ENCODE peak calls at places on chromosomes 11 and 22, in five cellular contexts. One of them, this sample, is unnamed.

GRCh38 chr11:15742626-15743243 is 613.6 kb downstream of the SOX6 start:
- DNase-seq in uterus: no peak
- DNase-seq in Panc1: no peak
- DNase-seq in thoracic aorta: no peak
- DNase-seq in RWPE1: peak
- DNase-seq in this sample: no peak

GRCh38 chr11:58334708-58335107 is 24.2 kb downstream of the OR5B17 start:
- DNase-seq in uterus: no peak
- DNase-seq in Panc1: no peak
- DNase-seq in thoracic aorta: no peak
- DNase-seq in RWPE1: peak
- DNase-seq in this sample: no peak

GRCh38 chr11:117535201-117535869 is 207.7 kb downstream of the CEP164 start:
- DNase-seq in uterus: peak
- DNase-seq in Panc1: no peak
- DNase-seq in thoracic aorta: no peak
- DNase-seq in RWPE1: no peak
- DNase-seq in this sample: no peak

GRCh38 chr11:46273511-46274205 is 3.8 kb upstream of the CREB3L1 start:
- DNase-seq in uterus: no peak
- DNase-seq in Panc1: no peak
- DNase-seq in thoracic aorta: no peak
- DNase-seq in RWPE1: no peak
- DNase-seq in this sample: no peak

GRCh38 chr11:36056160-36056751 is 112.4 kb downstream of the LDLRAD3 start:
- DNase-seq in uterus: no peak
- DNase-seq in Panc1: no peak
- DNase-seq in thoracic aorta: no peak
- DNase-seq in RWPE1: no peak
- DNase-seq in this sample: peak

GRCh38 chr11:11973361-11973800 is 35.0 kb downstream of the DKK3 start:
- DNase-seq in uterus: peak
- DNase-seq in Panc1: no peak
- DNase-seq in thoracic aorta: peak
- DNase-seq in RWPE1: no peak
- DNase-seq in this sample: no peak

GRCh38 chr22:41285441-41285819 is 557 bp downstream of the RANGAP1 start:
- DNase-seq in uterus: peak
- DNase-seq in Panc1: no peak
- DNase-seq in thoracic aorta: peak
- DNase-seq in RWPE1: peak
- DNase-seq in this sample: no peak

GRCh38 chr11:19635332-19635731 is 77.3 kb upstream of the NAV2 start:
- DNase-seq in uterus: no peak
- DNase-seq in Panc1: no peak
- DNase-seq in thoracic aorta: no peak
- DNase-seq in RWPE1: no peak
- DNase-seq in this sample: no peak

GRCh38 chr11:112797653-112798293 is 163.4 kb upstream of the NCAM1 start:
- DNase-seq in uterus: no peak
- DNase-seq in Panc1: peak
- DNase-seq in thoracic aorta: no peak
- DNase-seq in RWPE1: no peak
- DNase-seq in this sample: no peak

GRCh38 chr11:119419246-119419645 is 3.7 kb downstream of the THY1 start:
- DNase-seq in uterus: no peak
- DNase-seq in Panc1: no peak
- DNase-seq in thoracic aorta: no peak
- DNase-seq in RWPE1: no peak
- DNase-seq in this sample: no peak

GRCh38 chr11:95451682-95452081 is 220.7 kb upstream of the SESN3 start:
- DNase-seq in uterus: no peak
- DNase-seq in Panc1: no peak
- DNase-seq in thoracic aorta: no peak
- DNase-seq in RWPE1: peak
- DNase-seq in this sample: no peak

GRCh38 chr11:43517518-43517917 is 158.8 kb downstream of the TTC17 start:
- DNase-seq in uterus: no peak
- DNase-seq in Panc1: no peak
- DNase-seq in thoracic aorta: no peak
- DNase-seq in RWPE1: no peak
- DNase-seq in this sample: no peak

GRCh38 chr11:44999068-44999467 is 48.4 kb upstream of the TP53I11 start:
- DNase-seq in uterus: no peak
- DNase-seq in Panc1: no peak
- DNase-seq in thoracic aorta: no peak
- DNase-seq in RWPE1: no peak
- DNase-seq in this sample: no peak

GRCh38 chr11:117392979-117393378 is 65.3 kb downstream of the CEP164 start:
- DNase-seq in uterus: no peak
- DNase-seq in Panc1: no peak
- DNase-seq in thoracic aorta: no peak
- DNase-seq in RWPE1: no peak
- DNase-seq in this sample: no peak

GRCh38 chr22:38304526-38304925 is 12.7 kb downstream of the CSNK1E start:
- DNase-seq in uterus: no peak
- DNase-seq in Panc1: no peak
- DNase-seq in thoracic aorta: no peak
- DNase-seq in RWPE1: no peak
- DNase-seq in this sample: no peak

GRCh38 chr22:50415426-50415825 is 59.4 kb downstream of the SBF1 start:
- DNase-seq in uterus: no peak
- DNase-seq in Panc1: no peak
- DNase-seq in thoracic aorta: no peak
- DNase-seq in RWPE1: no peak
- DNase-seq in this sample: no peak

GRCh38 chr22:41664490-41664889 is 24.2 kb downstream of the SNU13 start:
- DNase-seq in uterus: no peak
- DNase-seq in Panc1: no peak
- DNase-seq in thoracic aorta: no peak
- DNase-seq in RWPE1: no peak
- DNase-seq in this sample: no peak

GRCh38 chr11:22340803-22341581 is 2.8 kb downstream of the SLC17A6 start:
- DNase-seq in uterus: no peak
- DNase-seq in Panc1: no peak
- DNase-seq in thoracic aorta: no peak
- DNase-seq in RWPE1: no peak
- DNase-seq in this sample: no peak

GRCh38 chr11:113167599-113167998 is 146.8 kb upstream of the TTC12 start:
- DNase-seq in uterus: no peak
- DNase-seq in Panc1: no peak
- DNase-seq in thoracic aorta: no peak
- DNase-seq in RWPE1: no peak
- DNase-seq in this sample: no peak

GRCh38 chr22:40018051-40018450 is 23.3 kb downstream of the FAM83F start:
- DNase-seq in uterus: no peak
- DNase-seq in Panc1: no peak
- DNase-seq in thoracic aorta: no peak
- DNase-seq in RWPE1: no peak
- DNase-seq in this sample: no peak

GRCh38 chr22:32473388-32473952 is 1.1 kb upstream of the FBXO7 start:
- DNase-seq in uterus: peak
- DNase-seq in Panc1: no peak
- DNase-seq in thoracic aorta: no peak
- DNase-seq in RWPE1: peak
- DNase-seq in this sample: no peak

GRCh38 chr22:32476286-32476685 is 1.7 kb downstream of the FBXO7 start:
- DNase-seq in uterus: no peak
- DNase-seq in Panc1: no peak
- DNase-seq in thoracic aorta: no peak
- DNase-seq in RWPE1: no peak
- DNase-seq in this sample: no peak

GRCh38 chr22:32476804-32477203 is 2.2 kb downstream of the FBXO7 start:
- DNase-seq in uterus: no peak
- DNase-seq in Panc1: no peak
- DNase-seq in thoracic aorta: no peak
- DNase-seq in RWPE1: no peak
- DNase-seq in this sample: no peak

GRCh38 chr22:32475428-32476010 is 908 bp downstream of the FBXO7 start:
- DNase-seq in uterus: peak
- DNase-seq in Panc1: no peak
- DNase-seq in thoracic aorta: no peak
- DNase-seq in RWPE1: no peak
- DNase-seq in this sample: no peak

GRCh38 chr22:32474635-32475427 is at the start of gene FBXO7:
- DNase-seq in uterus: peak
- DNase-seq in Panc1: no peak
- DNase-seq in thoracic aorta: peak
- DNase-seq in RWPE1: peak
- DNase-seq in this sample: peak
- TF ChIP-seq CTCF in uterus: peak
- TF ChIP-seq CTCF in Panc1: peak
- TF ChIP-seq CTCF in thoracic aorta: peak
- TF ChIP-seq CTCF in RWPE1: peak
- TF ChIP-seq CTCF in this sample: peak

GRCh38 chr11:10514210-10514609 is 26.8 kb downstream of the RNF141 start:
- DNase-seq in uterus: no peak
- DNase-seq in Panc1: no peak
- DNase-seq in thoracic aorta: no peak
- DNase-seq in RWPE1: no peak
- DNase-seq in this sample: no peak
- TF ChIP-seq CTCF in uterus: peak
- TF ChIP-seq CTCF in Panc1: peak
- TF ChIP-seq CTCF in thoracic aorta: no peak
- TF ChIP-seq CTCF in RWPE1: peak
- TF ChIP-seq CTCF in this sample: peak

GRCh38 chr11:110531056-110531756 is 101.5 kb downstream of the FDX1 start:
- DNase-seq in uterus: peak
- DNase-seq in Panc1: no peak
- DNase-seq in thoracic aorta: no peak
- DNase-seq in RWPE1: no peak
- DNase-seq in this sample: peak

GRCh38 chr11:110527146-110527545 is 97.4 kb downstream of the FDX1 start:
- DNase-seq in uterus: no peak
- DNase-seq in Panc1: no peak
- DNase-seq in thoracic aorta: no peak
- DNase-seq in RWPE1: no peak
- DNase-seq in this sample: no peak

GRCh38 chr11:110525883-110526282 is 96.1 kb downstream of the FDX1 start:
- DNase-seq in uterus: peak
- DNase-seq in Panc1: no peak
- DNase-seq in thoracic aorta: no peak
- DNase-seq in RWPE1: peak
- DNase-seq in this sample: no peak

GRCh38 chr11:110526323-110526722 is 96.6 kb downstream of the FDX1 start:
- DNase-seq in uterus: no peak
- DNase-seq in Panc1: no peak
- DNase-seq in thoracic aorta: no peak
- DNase-seq in RWPE1: no peak
- DNase-seq in this sample: no peak

DNA sequence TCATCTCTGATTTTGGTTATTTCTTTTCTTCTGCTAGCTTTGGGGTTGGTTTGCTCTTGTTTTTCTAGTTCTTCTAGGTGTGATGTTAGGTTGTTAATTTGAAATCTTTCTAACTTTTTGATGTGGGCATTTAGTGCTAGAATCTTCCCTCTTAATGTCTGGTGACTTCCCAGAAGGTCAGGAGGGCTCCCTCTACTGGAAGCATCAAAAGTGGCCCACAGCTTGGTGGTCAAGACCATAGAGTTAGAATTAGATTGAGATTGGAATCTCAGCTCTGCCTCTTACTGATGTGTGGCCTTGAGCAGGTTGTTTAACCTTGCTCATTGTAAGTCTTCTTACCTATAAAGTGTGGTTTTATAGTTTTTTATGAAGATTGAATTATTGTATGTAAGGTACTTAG is 99.3 kb downstream of the FDX1 start:
- DNase-seq in uterus: no peak
- DNase-seq in Panc1: no peak
- DNase-seq in thoracic aorta: no peak
- DNase-seq in RWPE1: no peak
- DNase-seq in this sample: no peak
- TF ChIP-seq CTCF in uterus: no peak
- TF ChIP-seq CTCF in Panc1: peak
- TF ChIP-seq CTCF in thoracic aorta: no peak
- TF ChIP-seq CTCF in RWPE1: no peak
- TF ChIP-seq CTCF in this sample: no peak

DNA sequence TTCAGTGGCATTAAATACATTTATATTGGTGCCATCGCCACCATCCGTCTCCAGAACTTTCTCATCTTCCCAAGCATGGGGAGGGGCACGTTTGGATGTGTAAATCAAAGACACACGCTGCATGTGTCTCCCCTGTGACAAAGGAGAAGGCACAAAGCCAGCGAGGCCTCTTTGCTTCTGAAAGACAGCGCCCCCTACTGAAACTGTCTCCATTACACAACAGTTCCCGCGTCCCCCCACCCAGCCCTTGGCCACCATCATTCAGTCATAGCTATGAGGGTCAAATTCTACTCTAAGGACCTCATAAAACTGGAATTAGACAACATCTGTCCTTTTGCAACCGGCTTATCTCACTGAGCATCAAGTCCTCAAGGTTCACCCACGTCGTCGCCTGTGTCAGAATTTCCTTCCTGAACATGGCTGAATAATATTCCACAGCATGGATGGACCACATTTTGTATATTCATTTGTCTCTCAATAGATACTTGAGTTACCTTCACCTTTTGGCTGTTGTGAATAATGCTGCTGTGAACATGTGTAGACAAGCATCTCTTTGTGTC is 64.8 kb downstream of the IGF2 start:
- DNase-seq in uterus: no peak
- DNase-seq in Panc1: no peak
- DNase-seq in thoracic aorta: no peak
- DNase-seq in RWPE1: no peak
- DNase-seq in this sample: no peak
- TF ChIP-seq CTCF in uterus: no peak
- TF ChIP-seq CTCF in Panc1: no peak
- TF ChIP-seq CTCF in thoracic aorta: no peak
- TF ChIP-seq CTCF in RWPE1: no peak
- TF ChIP-seq CTCF in this sample: no peak

GRCh38 chr11:75246006-75246672 is 5.6 kb downstream of the TPBGL start:
- DNase-seq in uterus: peak
- DNase-seq in Panc1: no peak
- DNase-seq in thoracic aorta: no peak
- DNase-seq in RWPE1: no peak
- DNase-seq in this sample: no peak

GRCh38 chr11:75246673-75247350 is 6.2 kb downstream of the TPBGL start:
- DNase-seq in uterus: peak
- DNase-seq in Panc1: no peak
- DNase-seq in thoracic aorta: no peak
- DNase-seq in RWPE1: no peak
- DNase-seq in this sample: no peak

GRCh38 chr11:75242722-75243600 is 2.4 kb downstream of the TPBGL start:
- DNase-seq in uterus: no peak
- DNase-seq in Panc1: no peak
- DNase-seq in thoracic aorta: no peak
- DNase-seq in RWPE1: no peak
- DNase-seq in this sample: no peak

GRCh38 chr11:75244052-75244814 is 3.7 kb downstream of the TPBGL start:
- DNase-seq in uterus: no peak
- DNase-seq in Panc1: no peak
- DNase-seq in thoracic aorta: no peak
- DNase-seq in RWPE1: no peak
- DNase-seq in this sample: no peak

GRCh38 chr11:75245356-75246005 is 4.9 kb downstream of the TPBGL start:
- DNase-seq in uterus: no peak
- DNase-seq in Panc1: no peak
- DNase-seq in thoracic aorta: no peak
- DNase-seq in RWPE1: no peak
- DNase-seq in this sample: no peak
- TF ChIP-seq CTCF in uterus: no peak
- TF ChIP-seq CTCF in Panc1: peak
- TF ChIP-seq CTCF in thoracic aorta: no peak
- TF ChIP-seq CTCF in RWPE1: no peak
- TF ChIP-seq CTCF in this sample: no peak